ENCODE peak calls at places on chromosomes 11 and 22, in four cellular contexts. N is heart left ventricle, Q is OCI-LY7, F is AG04450. H is an unnamed sample.
A peak's percentile ranks its signal among the peaks of the same experiment; 100 is the strongest.

GRCh38 chr11:58805065-58805464 is 39.4 kb downstream of the GLYATL2 start:
- DNase-seq in N (no peak), Q (no peak), F (no peak), H (no peak)

GRCh38 chr11:8533332-8533731 is 60.7 kb downstream of the STK33 start:
- DNase-seq in N (no peak), Q (no peak), F (no peak), H (no peak)

GRCh38 chr11:132831272-132831671 is 701.0 kb downstream of the OPCML start:
- DNase-seq in N (no peak), Q (no peak), F (no peak), H (no peak)

GRCh38 chr11:129960216-129961214 is 42.1 kb downstream of the PRDM10 start:
- DNase-seq in N (no peak), Q (peak; percentile 47), F (peak; percentile 72), H (no peak)

GRCh38 chr11:130772266-130773227 is 143.7 kb downstream of the SNX19 start:
- DNase-seq in N (no peak), Q (no peak), F (peak; percentile 92), H (no peak)

GRCh38 chr11:57971272-57972012 is 52.2 kb upstream of the OR9Q1 start:
- DNase-seq in N (no peak), Q (no peak), F (no peak), H (no peak)

GRCh38 chr11:9755561-9755960 is 91.7 kb downstream of the SWAP70 start:
- DNase-seq in N (no peak), Q (no peak), F (no peak), H (no peak)

GRCh38 chr11:36492724-36493304 is 17.3 kb downstream of the TRAF6 start:
- DNase-seq in N (no peak), Q (peak; percentile 69), F (no peak), H (peak; percentile 66)

GRCh38 chr22:45042263-45042662 is 32.5 kb upstream of the PHF21B start:
- DNase-seq in N (no peak), Q (no peak), F (no peak), H (no peak)

GRCh38 chr11:98734686-98735085 is 286.1 kb upstream of the CNTN5 start:
- DNase-seq in N (no peak), Q (no peak), F (no peak), H (no peak)

GRCh38 chr11:75011357-75011756 is 22.6 kb downstream of the NEU3 start:
- DNase-seq in N (no peak), Q (no peak), F (no peak), H (no peak)
- H3K4me3 ChIP-seq in N (no peak overlapping the region), Q (no peak overlapping the region), F (no peak overlapping the region), H (no peak overlapping the region)

DNA sequence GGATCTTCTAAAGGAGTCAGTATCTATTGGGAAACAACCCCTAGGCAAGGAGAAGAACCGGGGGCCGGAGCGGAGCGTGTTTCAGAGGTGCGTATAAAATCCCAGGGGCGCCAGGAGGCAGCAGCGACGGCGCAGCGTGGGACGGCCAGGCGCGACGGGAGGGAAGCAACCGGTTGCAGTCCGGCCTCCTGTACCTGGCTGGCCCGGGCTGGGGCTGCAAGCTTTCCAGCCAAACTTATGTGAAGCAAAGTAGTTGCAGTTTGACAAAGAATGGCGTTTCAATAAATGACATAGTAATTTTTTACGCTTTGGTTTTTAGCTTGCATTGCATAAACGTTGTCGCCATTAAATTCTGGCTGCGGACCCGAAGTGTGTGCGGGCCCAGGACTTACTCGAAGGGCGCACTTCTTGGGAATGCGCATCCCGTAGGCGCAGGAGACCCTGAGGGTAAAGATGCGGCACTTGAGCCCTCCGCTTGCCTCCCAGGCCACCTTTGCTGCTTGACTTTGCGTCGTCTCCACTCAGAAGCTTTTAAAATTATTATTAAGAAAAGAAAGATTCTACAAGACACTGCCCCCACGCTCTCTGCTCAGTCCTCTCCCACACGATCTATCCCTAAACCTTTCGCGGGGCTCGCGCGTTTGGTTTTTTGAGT is 1.5 kb upstream of the WT1 start:
- DNase-seq in N (no peak), Q (no peak), F (no peak), H (no peak)
- H3K4me3 ChIP-seq in N (peak overlapping the region; percentile 90), Q (no peak overlapping the region), F (no peak overlapping the region), H (no peak overlapping the region)

DNA sequence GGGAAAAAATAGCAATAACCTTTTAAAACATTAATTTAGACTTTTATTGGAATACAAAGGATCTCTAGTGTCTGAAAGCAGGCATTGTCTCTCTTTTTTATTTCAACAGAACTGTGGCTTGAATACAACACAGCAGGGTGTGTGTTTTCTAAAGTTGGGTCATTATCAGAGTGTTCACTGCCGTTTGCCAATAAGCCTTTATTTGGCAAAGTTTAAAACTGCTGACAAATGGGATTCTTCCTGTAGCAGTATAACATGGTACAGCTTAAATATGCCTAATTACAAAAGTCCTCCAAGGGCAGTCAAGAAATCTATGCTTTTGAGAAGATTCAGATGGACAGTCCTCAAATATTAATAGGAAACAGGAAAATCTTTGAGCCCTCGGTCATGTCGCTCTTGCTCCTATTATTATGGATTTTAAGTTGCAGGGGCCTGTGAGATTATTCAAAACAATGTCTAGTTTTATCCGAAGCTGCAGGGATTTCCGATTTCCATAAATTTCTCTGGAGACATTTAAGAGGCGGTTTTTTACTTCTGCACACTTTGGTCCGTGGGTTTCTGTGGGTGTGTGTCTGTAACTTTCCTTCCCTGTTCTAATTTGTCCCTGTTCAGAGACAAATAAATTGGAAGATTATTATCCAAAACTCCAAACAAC is 199.9 kb downstream of the MAML2 start:
- DNase-seq in N (no peak), Q (no peak), F (no peak), H (no peak)
- H3K4me3 ChIP-seq in N (no peak overlapping the region), Q (no peak overlapping the region), F (no peak overlapping the region), H (no peak overlapping the region)

GRCh38 chr11:6482431-6482830 is 1.1 kb downstream of the TIMM10B start:
- DNase-seq in N (no peak), Q (no peak), F (no peak), H (no peak)
- H3K4me3 ChIP-seq in N (peak overlapping the region; percentile 80), Q (peak overlapping the region; percentile 96), F (peak overlapping the region; percentile 97), H (peak overlapping the region; percentile 79)

DNA sequence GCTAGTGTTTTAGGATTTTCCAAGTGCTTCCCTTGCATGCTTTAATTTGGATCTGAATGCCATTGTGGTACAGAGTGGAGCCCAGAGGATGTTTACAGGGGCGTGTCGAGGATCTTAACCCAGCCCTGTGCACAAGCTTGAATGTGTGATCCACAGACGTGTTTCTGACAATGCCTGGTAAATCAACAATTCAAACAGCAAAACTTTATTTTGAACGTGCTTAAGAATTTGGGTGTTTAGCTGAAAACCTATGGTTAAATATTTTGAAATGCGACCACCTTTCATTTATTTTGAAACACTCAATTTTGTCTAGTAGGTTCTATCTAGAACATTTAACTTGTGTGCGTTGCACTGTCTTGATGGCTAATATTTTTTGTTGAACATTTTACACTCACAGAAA is 1.8 kb downstream of the TUBA8 start:
- DNase-seq in N (no peak), Q (no peak), F (no peak), H (no peak)
- H3K4me3 ChIP-seq in N (peak overlapping the region; percentile 74), Q (no peak overlapping the region), F (no peak overlapping the region), H (no peak overlapping the region)

GRCh38 chr11:73001615-73002014 is 140.5 kb downstream of the FCHSD2 start:
- DNase-seq in N (no peak), Q (no peak), F (no peak), H (no peak)

GRCh38 chr11:72996959-72997358 is 145.2 kb downstream of the FCHSD2 start:
- DNase-seq in N (no peak), Q (no peak), F (no peak), H (no peak)
- H3K4me3 ChIP-seq in N (no peak overlapping the region), Q (no peak overlapping the region), F (no peak overlapping the region), H (no peak overlapping the region)